ENCODE peak calls at places on chromosome 10, in eight cellular contexts. U, A, Z, P, B, N, M and T are unnamed samples.

GRCh38 chr10:112332022-112332421 is 41.9 kb upstream of the ACSL5 start:
- DNase-seq in B (no peak), A (no peak), P (no peak), Z (no peak), M (no peak), U (no peak), N (no peak), T (no peak)

GRCh38 chr10:66931949-66932343 is 6.1 kb downstream of the LRRTM3 start:
- DNase-seq in B (no peak), N (peak), M (no peak), Z (no peak), P (no peak), U (no peak), A (no peak), T (no peak)

GRCh38 chr10:35795131-35795819 is 153.2 kb upstream of the FZD8 start:
- DNase-seq in Z (no peak), B (no peak), U (no peak), A (no peak), N (no peak), M (peak), P (no peak), T (peak)

GRCh38 chr10:29598861-29599311 is 35.9 kb downstream of the SVIL start:
- DNase-seq in B (no peak), P (no peak), U (no peak), A (no peak), Z (no peak), N (no peak), M (peak), T (no peak)

GRCh38 chr10:68561804-68562649 is 1.9 kb downstream of the TET1 start:
- DNase-seq in Z (no peak), M (no peak), B (no peak), P (peak), N (no peak), U (no peak), A (no peak), T (no peak)

GRCh38 chr10:43222296-43222695 is 44.6 kb downstream of the RASGEF1A start:
- DNase-seq in Z (no peak), B (no peak), U (no peak), P (no peak), A (no peak), M (no peak), N (no peak), T (no peak)

GRCh38 chr10:75466886-75467285 is 35.5 kb downstream of the LRMDA start:
- DNase-seq in M (peak), P (no peak), Z (no peak), N (no peak), A (no peak), U (no peak), B (no peak), T (no peak)

GRCh38 chr10:133329401-133330202 is 7.1 kb downstream of the CALY start:
- DNase-seq in M (peak), B (peak), A (peak), N (peak), U (peak), Z (peak), P (peak), T (peak)

GRCh38 chr10:44992732-44993225 is 7.9 kb upstream of the ZNF22 start:
- DNase-seq in P (no peak), M (no peak), U (no peak), Z (no peak), B (no peak), A (no peak), N (no peak), T (no peak)